ENCODE peak calls at places on chromosome 1, in nine cellular contexts. U is GM23338; E is cardiac muscle cell; F is CD8-positive, alpha-beta T cell; G is hepatocyte; N is fibroblast of mammary gland; J is heart right ventricle; V is lower lobe of right lung; D is dorsolateral prefrontal cortex. K is an unnamed sample.

GRCh38 chr1:1419363-1419811 is 1.7 kb downstream of the ANKRD65 start:
- DNase-seq in G (no peak), J (no peak), D (no peak), E (no peak), V (no peak), F (no peak), U (no peak), N (no peak), K (no peak)

GRCh38 chr1:10265027-10265426 is 54.7 kb downstream of the KIF1B start:
- DNase-seq in U (no peak), V (no peak), F (no peak), G (no peak), D (no peak), E (no peak), J (no peak), N (no peak), K (no peak)

GRCh38 chr1:54163051-54163450 is 10.3 kb upstream of the CDCP2 start:
- DNase-seq in U (no peak), G (no peak), F (no peak), E (no peak), N (no peak), J (no peak), D (no peak), V (no peak), K (no peak)

GRCh38 chr1:206461602-206462455 is 8.4 kb upstream of the IKBKE start:
- DNase-seq in F (peak), G (peak), V (no peak), D (no peak), J (peak), U (peak), E (peak), N (peak), K (no peak)

GRCh38 chr1:238745069-238745468 is 641.3 kb upstream of the CHRM3 start:
- DNase-seq in G (no peak), D (no peak), J (no peak), U (peak), N (no peak), V (no peak), E (no peak), F (no peak), K (no peak)

GRCh38 chr1:10474613-10475507 is at the start of gene PEX14:
- DNase-seq in N (peak), U (peak), F (peak), D (peak), G (peak), E (peak), V (peak), J (peak), K (peak)

GRCh38 chr1:12031039-12031980 is 12.0 kb downstream of the MIIP start:
- DNase-seq in E (peak), V (peak), N (peak), J (no peak), G (no peak), F (peak), U (peak), D (peak), K (no peak)

GRCh38 chr1:244614113-244614836 is 38.7 kb upstream of the DESI2 start:
- DNase-seq in V (peak), E (no peak), U (no peak), G (no peak), J (no peak), F (no peak), D (no peak), N (no peak), K (no peak)

GRCh38 chr1:235060607-235061470 is 67.8 kb downstream of the TOMM20 start:
- DNase-seq in D (no peak), N (no peak), G (peak), U (peak), F (no peak), E (no peak), J (no peak), V (peak), K (no peak)

GRCh38 chr1:221437924-221438323 is 304.0 kb downstream of the DUSP10 start:
- DNase-seq in F (no peak), E (no peak), G (no peak), N (peak), V (no peak), J (no peak), D (no peak), U (no peak), K (no peak)

GRCh38 chr1:56639210-56639609 is 5.9 kb upstream of the PRKAA2 start:
- DNase-seq in V (no peak), J (no peak), U (no peak), E (no peak), G (no peak), F (no peak), D (no peak), N (no peak), K (no peak)

GRCh38 chr1:79859212-79859948 is 852.9 kb upstream of the ADGRL4 start:
- DNase-seq in J (no peak), E (no peak), N (peak), G (peak), D (no peak), U (no peak), V (no peak), F (no peak), K (no peak)

GRCh38 chr1:28601696-28602095 is 9.6 kb downstream of the RAB42 start:
- DNase-seq in E (no peak), U (no peak), N (peak), J (no peak), D (no peak), G (peak), V (no peak), F (no peak), K (no peak)

GRCh38 chr1:178538192-178538916 is 25.4 kb downstream of the TEX35 start:
- DNase-seq in U (no peak), V (no peak), G (peak), E (no peak), D (no peak), J (no peak), N (peak), F (no peak), K (no peak)

GRCh38 chr1:107680579-107680985 is 284.4 kb downstream of the VAV3 start:
- DNase-seq in D (no peak), E (no peak), V (no peak), G (no peak), N (no peak), J (no peak), U (no peak), F (no peak), K (no peak)

GRCh38 chr1:204088596-204088995 is 15.7 kb downstream of the SOX13 start:
- DNase-seq in F (no peak), U (no peak), V (no peak), D (no peak), E (no peak), G (no peak), N (no peak), J (no peak), K (no peak)
- H3K4me3 ChIP-seq in F (no peak), U (no peak), V (peak), D (no peak), E (no peak), G (no peak), N (no peak), J (no peak), K (peak)

DNA sequence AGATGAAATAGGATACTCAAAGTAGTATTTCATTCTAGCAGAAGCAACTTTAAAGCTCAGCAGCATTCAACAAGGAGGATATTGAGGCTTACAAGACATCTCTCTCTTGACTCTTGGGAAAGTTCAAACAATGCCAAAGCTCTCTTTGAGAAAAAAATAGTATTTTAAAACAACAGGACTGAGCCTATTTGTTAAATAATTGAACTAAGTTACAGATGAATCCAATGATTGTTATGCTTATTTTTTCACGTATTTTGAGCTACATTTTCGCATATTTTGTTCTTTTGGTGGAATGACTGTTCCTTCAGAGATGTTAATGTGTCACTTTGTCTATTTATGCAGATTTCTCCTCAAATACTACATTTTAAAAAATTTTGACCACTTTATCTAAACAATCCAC is 200.7 kb downstream of the KCTD3 start:
- DNase-seq in V (no peak), G (no peak), E (no peak), D (no peak), F (no peak), J (no peak), N (no peak), U (peak), K (no peak)
- H3K4me3 ChIP-seq in V (no peak), G (no peak), E (no peak), D (no peak), F (no peak), J (no peak), N (no peak), U (peak), K (no peak)

DNA sequence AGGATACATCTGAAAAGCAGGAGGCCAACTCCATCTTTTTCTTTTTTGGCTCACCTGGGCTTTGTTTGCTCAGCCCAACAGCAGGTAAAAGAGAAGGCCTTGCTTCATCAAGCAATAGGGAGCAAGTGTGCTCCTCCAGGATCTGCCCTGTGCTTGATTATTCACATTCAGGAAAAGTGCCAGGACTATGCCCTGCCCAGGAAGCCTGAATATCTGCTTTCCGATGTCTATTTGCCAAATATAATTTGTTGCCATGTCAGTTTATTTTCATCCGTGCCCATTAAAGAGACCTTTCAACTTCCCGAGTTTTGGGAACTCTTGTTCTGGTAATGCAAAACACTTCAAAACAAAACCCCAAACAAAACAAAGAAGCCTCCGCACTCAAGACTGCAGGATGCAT is 185.3 kb downstream of the CDC7 start:
- DNase-seq in D (no peak), G (no peak), J (no peak), N (peak), F (no peak), U (no peak), E (no peak), V (no peak), K (no peak)
- H3K4me3 ChIP-seq in D (no peak), G (no peak), J (no peak), N (no peak), F (no peak), U (no peak), E (no peak), V (no peak), K (no peak)

GRCh38 chr1:153987621-153988020 is 1.5 kb upstream of the RAB13 start:
- DNase-seq in G (no peak), V (no peak), D (no peak), F (no peak), N (no peak), U (no peak), J (no peak), E (no peak), K (no peak)
- H3K4me3 ChIP-seq in G (no peak), V (no peak), D (no peak), F (no peak), N (no peak), U (no peak), J (no peak), E (no peak), K (no peak)

GRCh38 chr1:109078317-109078716 is 2.5 kb upstream of the TAF13 start:
- DNase-seq in E (no peak), J (no peak), U (no peak), G (no peak), V (no peak), D (no peak), N (no peak), F (no peak), K (no peak)

GRCh38 chr1:109083923-109084322 is 6.6 kb upstream of the TMEM167B start:
- DNase-seq in D (peak), G (no peak), E (no peak), N (no peak), F (no peak), U (no peak), J (no peak), V (no peak), K (no peak)

GRCh38 chr1:109083495-109083894 is 7.1 kb upstream of the TMEM167B start:
- DNase-seq in J (no peak), V (no peak), D (no peak), E (no peak), N (no peak), F (no peak), U (no peak), G (no peak), K (no peak)

GRCh38 chr1:109079240-109079622 is 3.4 kb upstream of the TAF13 start:
- DNase-seq in E (no peak), J (no peak), G (no peak), U (no peak), N (no peak), F (no peak), D (no peak), V (no peak), K (no peak)

GRCh38 chr1:109080441-109081082 is 4.8 kb upstream of the TAF13 start:
- DNase-seq in E (no peak), U (no peak), J (no peak), D (no peak), G (no peak), N (no peak), V (no peak), F (no peak), K (no peak)
- H3K4me3 ChIP-seq in E (no peak), U (peak), J (peak), D (no peak), G (no peak), N (no peak), V (no peak), F (no peak), K (no peak)

DNA sequence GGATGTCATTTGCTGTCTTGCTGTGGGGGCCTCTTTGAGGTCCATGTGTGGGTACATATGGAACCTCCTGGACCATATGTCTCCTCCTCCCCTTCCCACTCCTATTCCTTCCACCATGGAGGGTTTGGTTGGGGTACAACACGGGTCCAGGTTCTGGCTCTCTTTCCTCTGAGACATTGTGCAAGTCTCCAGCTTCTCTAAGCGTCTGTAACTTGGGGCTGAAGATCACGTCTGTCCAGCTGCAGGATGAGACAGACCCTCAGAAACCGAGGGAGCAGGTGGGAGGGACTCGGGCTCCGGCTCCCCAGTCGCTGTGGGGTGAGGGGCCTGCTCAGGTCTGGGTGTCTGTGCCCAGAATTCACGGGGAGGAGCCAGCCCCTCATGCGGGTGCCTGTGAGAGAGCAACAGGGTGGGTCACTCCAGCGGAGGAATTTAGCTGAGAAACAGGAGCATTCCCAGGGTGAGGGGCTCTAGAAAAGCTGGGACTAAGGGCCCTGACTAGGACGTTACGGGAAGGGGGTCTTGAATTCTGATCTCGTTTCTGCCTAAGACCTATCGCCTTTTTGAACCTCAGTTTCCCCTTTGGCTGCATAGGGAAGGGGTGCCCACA is 42.0 kb upstream of the DMBX1 start:
- DNase-seq in F (no peak), D (no peak), V (no peak), N (no peak), G (no peak), E (no peak), U (peak), J (no peak), K (no peak)
- H3K4me3 ChIP-seq in F (no peak), D (peak), V (no peak), N (no peak), G (no peak), E (peak), U (peak), J (peak), K (peak)

GRCh38 chr1:160578175-160578693 is 1.1 kb downstream of the CD84 start:
- DNase-seq in D (no peak), V (no peak), F (no peak), U (no peak), G (no peak), N (no peak), E (no peak), J (no peak), K (no peak)
- H3K4me3 ChIP-seq in D (peak), V (peak), F (peak), U (no peak), G (no peak), N (no peak), E (no peak), J (peak), K (peak)

GRCh38 chr1:40393173-40393572 is 19.6 kb downstream of the SMAP2 start:
- DNase-seq in N (no peak), E (no peak), F (no peak), U (no peak), D (no peak), J (no peak), V (peak), G (no peak), K (no peak)
- H3K4me3 ChIP-seq in N (no peak), E (no peak), F (no peak), U (no peak), D (no peak), J (no peak), V (no peak), G (no peak), K (no peak)

DNA sequence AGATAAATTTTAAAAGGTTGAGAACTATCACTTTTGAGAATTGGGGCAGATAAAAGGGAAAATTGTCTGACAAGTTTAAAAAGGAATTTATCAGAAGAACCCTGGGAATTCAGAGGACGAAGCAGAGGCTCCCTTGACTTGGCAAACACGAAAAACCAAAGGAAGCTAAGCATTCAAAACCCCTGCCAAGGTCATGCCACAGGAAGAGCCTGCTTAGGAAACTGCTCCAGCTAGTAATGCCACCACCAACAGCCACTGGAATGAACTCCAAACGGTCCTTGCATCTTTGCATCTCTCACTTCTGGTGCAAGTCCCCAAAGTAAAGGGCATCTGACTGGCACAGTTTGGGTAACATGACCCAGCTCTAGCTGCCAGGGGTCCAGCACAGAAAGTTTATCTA is 7.2 kb downstream of the GPBP1L1 start:
- DNase-seq in F (no peak), E (no peak), D (no peak), U (peak), V (no peak), J (no peak), G (no peak), N (peak), K (no peak)
- H3K4me3 ChIP-seq in F (no peak), E (no peak), D (no peak), U (no peak), V (no peak), J (no peak), G (no peak), N (no peak), K (peak)

DNA sequence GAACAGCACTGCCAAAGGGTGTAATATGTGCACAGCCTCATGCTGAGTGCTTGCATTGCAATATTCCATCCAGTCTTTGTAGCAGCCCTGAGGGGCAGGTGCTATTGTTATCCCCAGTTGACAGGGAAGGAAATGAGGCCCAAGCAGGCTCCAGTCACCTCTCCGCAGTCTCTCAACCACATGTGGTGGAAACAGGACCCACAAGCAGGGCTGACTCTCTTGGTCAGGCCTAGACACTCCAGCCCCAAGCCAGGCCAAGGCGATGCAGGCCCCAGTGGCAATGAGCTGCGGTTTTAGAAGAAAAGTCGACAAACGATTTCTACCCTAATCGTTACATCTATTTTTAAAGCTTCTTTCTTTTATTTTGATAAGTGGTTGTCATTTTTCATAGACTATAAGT is 52.6 kb upstream of the GADD45A start:
- DNase-seq in J (no peak), N (no peak), G (no peak), U (no peak), F (no peak), E (no peak), V (no peak), D (no peak), K (no peak)
- H3K4me3 ChIP-seq in J (no peak), N (no peak), G (no peak), U (no peak), F (no peak), E (no peak), V (no peak), D (no peak), K (no peak)

K was measured in thoracic aorta.